ENCODE peak calls at places on chromosomes 7 and 10, in six cellular contexts. M is SK-N-SH, Z is IMR-90, S is tibial nerve, R is choroid plexus epithelial cell, B is prostate gland. F is an unnamed sample.

GRCh38 chr7:86768967-86769760 is 125.5 kb downstream of the GRM3 start:
- DNase-seq in M (no peak), Z (no peak), S (no peak), R (no peak), B (no peak), F (no peak)

GRCh38 chr10:103491729-103492364 is 1.7 kb upstream of the NEURL1 start:
- DNase-seq in M (peak), Z (peak), S (no peak), R (peak), B (no peak), F (peak)

GRCh38 chr7:158779061-158779992 is 50.0 kb downstream of the ESYT2 start:
- DNase-seq in M (no peak), Z (peak), S (no peak), R (peak), B (peak), F (no peak)

GRCh38 chr10:93208717-93209464 is 135.2 kb downstream of the CYP26A1 start:
- DNase-seq in M (no peak), Z (peak), S (no peak), R (no peak), B (no peak), F (peak)

GRCh38 chr7:142872106-142872675 is 13.4 kb downstream of the TRPV6 start:
- DNase-seq in M (no peak), Z (no peak), S (no peak), R (no peak), B (no peak), F (no peak)

GRCh38 chr10:47311193-47311899 is 10.9 kb upstream of the GDF2 start:
- DNase-seq in M (no peak), Z (no peak), S (no peak), R (peak), B (no peak), F (no peak)

GRCh38 chr7:1689356-1689755 is 19.3 kb downstream of the ELFN1 start:
- DNase-seq in M (no peak), Z (no peak), S (no peak), R (no peak), B (no peak), F (no peak)

GRCh38 chr7:124908258-124908657 is 21.4 kb downstream of the POT1 start:
- DNase-seq in M (no peak), Z (peak), S (no peak), R (peak), B (no peak), F (no peak)

GRCh38 chr10:70380350-70381135 is 1.9 kb downstream of the LRRC20 start:
- DNase-seq in M (no peak), Z (no peak), S (no peak), R (no peak), B (no peak), F (no peak)

GRCh38 chr7:55144333-55144954 is 125.6 kb downstream of the EGFR start:
- DNase-seq in M (peak), Z (no peak), S (no peak), R (no peak), B (no peak), F (no peak)

GRCh38 chr10:34717429-34717828 is 97.7 kb downstream of the PARD3 start:
- DNase-seq in M (no peak), Z (no peak), S (no peak), R (no peak), B (no peak), F (no peak)

GRCh38 chr10:11663763-11664555 is 52.5 kb upstream of the USP6NL start:
- DNase-seq in M (no peak), Z (no peak), S (no peak), R (no peak), B (no peak), F (peak)

GRCh38 chr7:115805458-115805857 is 225.1 kb downstream of the TFEC start:
- DNase-seq in M (no peak), Z (peak), S (no peak), R (peak), B (no peak), F (peak)

GRCh38 chr7:110875346-110875745 is 215.6 kb upstream of the LRRN3 start:
- DNase-seq in M (no peak), Z (no peak), S (no peak), R (no peak), B (no peak), F (no peak)

GRCh38 chr10:93475871-93476270 is 6.3 kb downstream of the MYOF start:
- DNase-seq in M (no peak), Z (peak), S (no peak), R (no peak), B (no peak), F (peak)

GRCh38 chr7:17532861-17533404 is 234.5 kb downstream of the AHR start:
- DNase-seq in M (no peak), Z (peak), S (no peak), R (peak), B (peak), F (peak)

GRCh38 chr7:38057829-38058228 is 120.2 kb upstream of the STARD3NL start:
- DNase-seq in M (no peak), Z (no peak), S (no peak), R (peak), B (no peak), F (no peak)

GRCh38 chr10:70779088-70779487 is 6.1 kb downstream of the TBATA start:
- DNase-seq in M (peak), Z (no peak), S (no peak), R (no peak), B (no peak), F (no peak)

DNA sequence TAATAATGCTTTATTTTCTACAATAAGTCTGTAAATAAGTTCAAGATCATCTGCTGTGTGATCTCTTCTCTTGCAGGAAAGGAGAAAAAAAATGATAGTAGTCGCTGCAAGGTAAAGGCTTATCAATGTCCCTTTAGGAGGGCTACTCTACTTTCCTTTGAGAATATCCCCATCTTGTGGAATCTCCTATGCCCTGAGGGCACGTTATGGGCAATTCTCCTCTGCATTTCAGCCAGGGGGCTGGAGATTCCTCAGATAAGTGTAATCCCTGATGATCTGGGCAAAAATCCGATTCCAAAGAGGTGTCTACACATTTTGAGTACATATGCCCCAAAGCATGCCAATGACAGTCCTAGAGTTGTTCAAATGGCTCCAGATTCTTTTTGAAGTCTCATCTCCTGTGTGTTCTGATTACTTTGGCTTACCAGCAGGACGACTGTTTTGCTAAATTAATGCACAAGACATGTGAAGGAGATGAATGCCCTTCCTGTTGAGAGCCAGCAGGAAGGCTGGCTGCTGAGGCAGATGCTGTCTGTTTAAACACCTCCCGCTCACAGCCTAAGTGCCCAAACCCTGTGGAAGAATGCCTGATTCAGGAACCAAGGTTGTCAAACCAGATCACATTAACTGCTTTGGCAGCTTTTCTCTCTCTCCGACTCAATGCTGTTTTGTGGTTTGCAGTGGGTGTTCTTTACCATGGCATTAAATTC is 171.2 kb upstream of the COL1A2 start:
- DNase-seq in M (no peak), Z (peak), S (no peak), R (peak), B (no peak), F (peak)
- H3K4me3 ChIP-seq in M (no peak), Z (no peak), S (no peak), R (no peak), B (no peak), F (no peak)

GRCh38 chr7:92806496-92806895 is 29.9 kb downstream of the CDK6 start:
- DNase-seq in M (no peak), Z (no peak), S (no peak), R (no peak), B (peak), F (peak)
- TF ChIP-seq CTCF in M (no peak), Z (no peak), S (no peak), R (no peak), B (no peak), F (no peak)

GRCh38 chr10:119209736-119210355 is 2.5 kb downstream of the GRK5 start:
- DNase-seq in M (no peak), Z (peak), S (no peak), R (peak), B (no peak), F (no peak)
- H3K4me3 ChIP-seq in M (peak), Z (peak), S (peak), R (peak), B (no peak), F (no peak)

DNA sequence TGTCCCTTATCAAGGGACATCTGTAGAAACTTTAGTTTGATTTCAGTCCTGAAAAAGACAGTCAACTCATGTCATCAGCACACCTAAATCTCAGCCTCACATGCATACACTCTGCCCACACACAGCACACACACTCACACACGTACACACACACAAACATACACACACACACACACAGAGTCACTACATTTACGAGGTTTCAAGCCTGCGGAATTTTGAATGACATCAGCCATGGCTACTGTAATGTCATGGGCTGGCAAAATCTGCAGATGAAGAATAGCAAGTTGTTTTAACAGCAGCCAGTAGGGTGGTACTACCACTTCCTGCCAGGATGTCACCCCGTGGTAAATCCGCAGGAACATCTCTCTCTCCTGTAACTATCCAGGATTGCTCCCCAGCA is 37.1 kb upstream of the EZH2 start:
- DNase-seq in M (no peak), Z (no peak), S (no peak), R (no peak), B (no peak), F (no peak)
- TF ChIP-seq CTCF in M (no peak), Z (no peak), S (no peak), R (no peak), B (no peak), F (no peak)